ENCODE peak calls at places on chromosomes 3 and 15, in seven cellular contexts. P, C, R, D, Z, Y and A are unnamed samples.

GRCh38 chr3:145383416-145383815 is 777.6 kb downstream of the PLOD2 start:
- DNase-seq in P (no peak), C (no peak), R (no peak), D (no peak), Z (no peak), Y (no peak), A (no peak)

GRCh38 chr3:48446425-48447193 is at the start of gene ATRIP:
- DNase-seq in P (peak), C (peak), R (peak), D (peak), Z (peak), Y (peak), A (peak)

GRCh38 chr3:33882296-33882695 is 83.9 kb downstream of the PDCD6IP start:
- DNase-seq in P (no peak), C (no peak), R (no peak), D (no peak), Z (no peak), Y (no peak), A (no peak)

GRCh38 chr15:43514241-43515057 is 3.0 kb upstream of the MAP1A start:
- DNase-seq in P (peak), C (peak), R (peak), D (peak), Z (peak), Y (peak), A (peak)

GRCh38 chr3:71521940-71522876 is 61.3 kb downstream of the FOXP1 start:
- DNase-seq in P (peak), C (no peak), R (no peak), D (no peak), Z (no peak), Y (no peak), A (no peak)

GRCh38 chr3:66489577-66489976 is 11.2 kb downstream of the LRIG1 start:
- DNase-seq in P (no peak), C (no peak), R (no peak), D (no peak), Z (no peak), Y (no peak), A (no peak)

GRCh38 chr15:90902656-90902995 is 476 bp upstream of the MAN2A2 start:
- DNase-seq in P (no peak), C (no peak), R (no peak), D (no peak), Z (no peak), Y (no peak), A (no peak)

GRCh38 chr15:90451215-90451850 is 63.3 kb downstream of the IQGAP1 start:
- DNase-seq in P (peak), C (peak), R (no peak), D (no peak), Z (no peak), Y (no peak), A (no peak)

GRCh38 chr3:195147649-195148121 is 123.3 kb downstream of the XXYLT1 start:
- DNase-seq in P (no peak), C (peak), R (no peak), D (no peak), Z (peak), Y (peak), A (peak)

GRCh38 chr15:28873006-28873405 is 12.8 kb upstream of the APBA2 start:
- DNase-seq in P (no peak), C (peak), R (no peak), D (no peak), Z (no peak), Y (no peak), A (no peak)

GRCh38 chr3:129992781-129993180 is 18.3 kb downstream of the TRH start:
- DNase-seq in P (peak), C (peak), R (no peak), D (no peak), Z (no peak), Y (no peak), A (no peak)

GRCh38 chr3:139517321-139517720 is 22.2 kb downstream of the RBP1 start:
- DNase-seq in P (no peak), C (no peak), R (no peak), D (no peak), Z (no peak), Y (no peak), A (no peak)

GRCh38 chr3:116259984-116260383 is 185.3 kb downstream of the LSAMP start:
- DNase-seq in P (no peak), C (no peak), R (no peak), D (no peak), Z (no peak), Y (no peak), A (no peak)

GRCh38 chr15:40322531-40323238 is 807 bp upstream of the INAFM2 start:
- DNase-seq in P (no peak), C (peak), R (no peak), D (no peak), Z (no peak), Y (no peak), A (no peak)

GRCh38 chr3:31934866-31935265 is 46.2 kb downstream of the OSBPL10 start:
- DNase-seq in P (peak), C (no peak), R (no peak), D (no peak), Z (no peak), Y (no peak), A (no peak)

GRCh38 chr3:125150525-125151436 is 61.8 kb downstream of the SLC12A8 start:
- DNase-seq in P (peak), C (no peak), R (no peak), D (no peak), Z (no peak), Y (peak), A (no peak)

GRCh38 chr15:77001966-77002365 is 7.0 kb downstream of the PSTPIP1 start:
- DNase-seq in P (no peak), C (no peak), R (no peak), D (no peak), Z (no peak), Y (no peak), A (no peak)

GRCh38 chr3:180294282-180295027 is 257.7 kb upstream of the PEX5L start:
- DNase-seq in P (no peak), C (no peak), R (no peak), D (no peak), Z (no peak), Y (no peak), A (no peak)

GRCh38 chr3:180040966-180041365 is 4.2 kb upstream of the PEX5L start:
- DNase-seq in P (peak), C (no peak), R (no peak), D (no peak), Z (no peak), Y (no peak), A (no peak)

GRCh38 chr3:117036259-117036799 is 326.8 kb downstream of the TUSC7 start:
- DNase-seq in P (no peak), C (peak), R (peak), D (no peak), Z (peak), Y (peak), A (no peak)

GRCh38 chr15:86347245-86347644 is 267.6 kb downstream of the AGBL1 start:
- DNase-seq in P (peak), C (no peak), R (no peak), D (no peak), Z (no peak), Y (no peak), A (no peak)

GRCh38 chr15:82970078-82970686 is 15.8 kb upstream of the RAMAC start:
- DNase-seq in P (no peak), C (no peak), R (no peak), D (no peak), Z (no peak), Y (no peak), A (no peak)

GRCh38 chr3:172846103-172846561 is 95.6 kb downstream of the ECT2 start:
- DNase-seq in P (no peak), C (no peak), R (no peak), D (no peak), Z (no peak), Y (no peak), A (no peak)

GRCh38 chr3:174775603-174776002 is 83.5 kb upstream of the NAALADL2 start:
- DNase-seq in P (no peak), C (no peak), R (no peak), D (no peak), Z (peak), Y (no peak), A (no peak)

GRCh38 chr15:73745073-73745472 is 8.1 kb downstream of the INSYN1 start:
- DNase-seq in P (no peak), C (no peak), R (no peak), D (no peak), Z (no peak), Y (no peak), A (no peak)

GRCh38 chr15:75024102-75024636 is 779 bp downstream of the PPCDC start:
- DNase-seq in P (peak), C (no peak), R (no peak), D (no peak), Z (no peak), Y (no peak), A (no peak)

GRCh38 chr3:181930105-181930504 is 218.4 kb downstream of the SOX2 start:
- DNase-seq in P (no peak), C (no peak), R (no peak), D (no peak), Z (no peak), Y (no peak), A (no peak)

GRCh38 chr3:48180530-48181253 is 7.5 kb downstream of the CDC25A start:
- DNase-seq in P (no peak), C (no peak), R (no peak), D (no peak), Z (no peak), Y (no peak), A (no peak)

GRCh38 chr15:38130739-38131498 is 121.7 kb upstream of the SPRED1 start:
- DNase-seq in P (peak), C (peak), R (peak), D (peak), Z (peak), Y (peak), A (no peak)

GRCh38 chr15:50593761-50594160 is 47.3 kb upstream of the USP50 start:
- DNase-seq in P (no peak), C (no peak), R (no peak), D (no peak), Z (no peak), Y (no peak), A (no peak)

GRCh38 chr15:85623648-85624047 is 171.1 kb downstream of the KLHL25 start:
- DNase-seq in P (peak), C (no peak), R (no peak), D (no peak), Z (no peak), Y (no peak), A (no peak)

GRCh38 chr3:20930034-20930433 is 744.0 kb upstream of the SGO1 start:
- DNase-seq in P (peak), C (no peak), R (no peak), D (no peak), Z (no peak), Y (no peak), A (no peak)

GRCh38 chr3:114418724-114419543 is 125.1 kb downstream of the TIGIT start:
- DNase-seq in P (peak), C (peak), R (no peak), D (no peak), Z (no peak), Y (no peak), A (no peak)

GRCh38 chr15:78171864-78172472 is 22.8 kb downstream of the IDH3A start:
- DNase-seq in P (no peak), C (no peak), R (no peak), D (no peak), Z (no peak), Y (peak), A (no peak)

GRCh38 chr3:174859109-174859735 is at the start of gene NAALADL2:
- DNase-seq in P (peak), C (no peak), R (no peak), D (no peak), Z (no peak), Y (peak), A (no peak)

GRCh38 chr15:69090197-69090948 is 70.1 kb upstream of the GLCE start:
- DNase-seq in P (no peak), C (no peak), R (no peak), D (no peak), Z (no peak), Y (no peak), A (no peak)

GRCh38 chr3:46693897-46694235 is 387 bp upstream of the ALS2CL start:
- DNase-seq in P (no peak), C (peak), R (no peak), D (no peak), Z (no peak), Y (no peak), A (peak)

GRCh38 chr3:46694520-46694919 is 1.0 kb upstream of the ALS2CL start:
- DNase-seq in P (no peak), C (no peak), R (no peak), D (no peak), Z (no peak), Y (no peak), A (no peak)

GRCh38 chr3:46695177-46695961 is 1.9 kb upstream of the ALS2CL start:
- DNase-seq in P (peak), C (no peak), R (peak), D (no peak), Z (peak), Y (peak), A (peak)

GRCh38 chr3:46692566-46692983 is 904 bp downstream of the ALS2CL start:
- DNase-seq in P (peak), C (no peak), R (no peak), D (no peak), Z (no peak), Y (peak), A (no peak)

DNA sequence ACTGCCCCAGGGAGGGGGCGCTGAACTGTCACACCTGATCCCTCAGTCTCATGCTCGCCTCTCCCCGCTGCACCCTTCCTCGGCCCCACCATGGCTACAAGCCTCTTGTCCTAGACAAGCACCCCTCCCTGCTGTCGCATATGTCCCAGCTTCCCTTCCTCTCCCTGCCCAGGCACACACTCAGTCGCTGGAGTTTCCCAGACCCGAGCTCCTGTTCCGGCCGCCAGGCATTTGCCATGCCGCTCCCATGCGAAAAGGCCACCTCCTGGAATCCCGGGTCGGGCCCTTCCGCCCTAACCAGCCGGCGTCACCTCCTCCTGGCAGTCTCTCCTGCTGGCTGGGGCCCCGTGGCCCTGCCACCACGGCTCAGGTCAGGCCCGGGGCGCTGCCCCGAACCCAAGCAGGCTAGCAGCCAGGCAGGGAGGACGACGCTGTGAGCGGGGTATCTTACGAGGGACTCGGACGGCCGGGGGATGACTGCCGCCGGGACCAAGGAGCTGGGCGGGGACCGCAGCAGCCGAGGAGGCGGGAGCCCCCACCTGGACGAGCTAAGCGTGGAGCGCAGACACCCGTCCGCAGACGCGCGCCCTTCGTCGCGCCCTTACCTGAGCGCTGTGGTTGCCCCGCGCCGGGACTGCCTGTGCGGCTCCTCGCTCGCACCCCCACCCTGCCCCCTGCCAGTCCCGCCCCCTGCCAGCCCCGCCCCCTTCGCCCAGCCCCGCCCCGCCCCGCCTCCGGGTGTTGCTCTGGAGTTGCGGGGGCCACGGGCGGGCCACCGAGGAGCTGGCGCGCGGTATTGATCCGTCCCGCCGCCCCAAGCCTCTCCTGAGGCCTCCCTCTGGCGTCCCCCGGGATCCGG is at the start of gene ALS2CL:
- DNase-seq in P (peak), C (peak), R (no peak), D (no peak), Z (peak), Y (peak), A (peak)
- H3K27ac ChIP-seq in P (peak), C (no peak), R (peak), D (peak), Z (peak), Y (peak), A (peak)

DNA sequence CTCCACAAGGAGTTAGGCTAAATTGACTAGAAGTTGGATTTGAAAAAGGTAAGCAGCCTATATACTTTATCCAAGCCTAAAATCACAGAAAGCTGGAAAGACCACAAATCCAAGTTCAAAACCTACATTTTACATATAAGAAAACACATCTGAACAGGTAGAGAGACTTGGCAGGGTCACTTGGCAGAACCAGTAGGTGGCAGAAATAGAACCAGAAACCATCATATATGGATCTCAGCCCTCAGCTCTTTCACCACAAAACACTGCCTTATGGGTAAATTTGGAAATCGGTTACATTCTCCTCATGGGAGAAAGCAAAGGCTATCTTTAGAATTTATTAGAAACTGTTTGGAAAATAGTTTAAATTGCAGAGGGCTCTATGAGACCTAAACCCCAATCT is 44.2 kb downstream of the MKRN2 start:
- DNase-seq in P (peak), C (no peak), R (no peak), D (no peak), Z (no peak), Y (no peak), A (no peak)
- TF ChIP-seq CTCF in P (peak), C (peak), R (no peak), D (no peak), Z (peak), Y (peak), A (no peak)

GRCh38 chr3:35524851-35525250 is 114.5 kb upstream of the ARPP21 start:
- DNase-seq in P (no peak), C (no peak), R (no peak), D (no peak), Z (no peak), Y (no peak), A (no peak)

GRCh38 chr3:35523838-35524237 is 115.5 kb upstream of the ARPP21 start:
- DNase-seq in P (peak), C (no peak), R (no peak), D (no peak), Z (no peak), Y (no peak), A (no peak)

GRCh38 chr3:35522450-35522849 is 116.9 kb upstream of the ARPP21 start:
- DNase-seq in P (no peak), C (no peak), R (no peak), D (no peak), Z (no peak), Y (no peak), A (no peak)

DNA sequence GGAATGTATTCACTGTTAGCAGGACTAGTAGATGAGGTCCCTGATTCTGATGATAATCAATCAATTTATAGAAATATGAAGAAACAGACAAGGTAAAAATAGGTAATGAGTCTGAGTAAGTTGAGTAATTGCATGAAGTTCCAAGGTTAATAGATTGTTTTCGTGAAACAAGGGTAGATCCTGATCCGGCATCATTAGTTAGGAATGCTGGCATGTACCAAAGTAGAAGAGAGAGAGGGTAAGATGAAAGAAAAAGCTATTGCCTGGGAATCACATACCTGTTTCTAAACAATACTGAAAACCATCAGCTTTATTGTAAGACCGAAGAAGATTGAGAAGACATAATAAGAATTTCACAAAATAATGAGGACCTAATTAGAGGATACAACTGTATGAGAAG is 118.1 kb upstream of the ARPP21 start:
- DNase-seq in P (no peak), C (no peak), R (no peak), D (no peak), Z (no peak), Y (no peak), A (no peak)
- H3K27ac ChIP-seq in P (no peak), C (no peak), R (no peak), D (no peak), Z (no peak), Y (no peak), A (no peak)

GRCh38 chr3:112084980-112085697 is 1.1 kb upstream of the C3orf52 start:
- DNase-seq in P (peak), C (no peak), R (no peak), D (no peak), Z (no peak), Y (peak), A (no peak)

GRCh38 chr3:112087746-112088145 is 1.6 kb downstream of the C3orf52 start:
- DNase-seq in P (no peak), C (peak), R (no peak), D (no peak), Z (no peak), Y (peak), A (no peak)

GRCh38 chr3:112086857-112087524 is 802 bp downstream of the C3orf52 start:
- DNase-seq in P (peak), C (peak), R (no peak), D (no peak), Z (no peak), Y (no peak), A (no peak)

GRCh38 chr3:112088944-112089343 is 2.8 kb downstream of the C3orf52 start:
- DNase-seq in P (no peak), C (no peak), R (no peak), D (no peak), Z (no peak), Y (no peak), A (no peak)

DNA sequence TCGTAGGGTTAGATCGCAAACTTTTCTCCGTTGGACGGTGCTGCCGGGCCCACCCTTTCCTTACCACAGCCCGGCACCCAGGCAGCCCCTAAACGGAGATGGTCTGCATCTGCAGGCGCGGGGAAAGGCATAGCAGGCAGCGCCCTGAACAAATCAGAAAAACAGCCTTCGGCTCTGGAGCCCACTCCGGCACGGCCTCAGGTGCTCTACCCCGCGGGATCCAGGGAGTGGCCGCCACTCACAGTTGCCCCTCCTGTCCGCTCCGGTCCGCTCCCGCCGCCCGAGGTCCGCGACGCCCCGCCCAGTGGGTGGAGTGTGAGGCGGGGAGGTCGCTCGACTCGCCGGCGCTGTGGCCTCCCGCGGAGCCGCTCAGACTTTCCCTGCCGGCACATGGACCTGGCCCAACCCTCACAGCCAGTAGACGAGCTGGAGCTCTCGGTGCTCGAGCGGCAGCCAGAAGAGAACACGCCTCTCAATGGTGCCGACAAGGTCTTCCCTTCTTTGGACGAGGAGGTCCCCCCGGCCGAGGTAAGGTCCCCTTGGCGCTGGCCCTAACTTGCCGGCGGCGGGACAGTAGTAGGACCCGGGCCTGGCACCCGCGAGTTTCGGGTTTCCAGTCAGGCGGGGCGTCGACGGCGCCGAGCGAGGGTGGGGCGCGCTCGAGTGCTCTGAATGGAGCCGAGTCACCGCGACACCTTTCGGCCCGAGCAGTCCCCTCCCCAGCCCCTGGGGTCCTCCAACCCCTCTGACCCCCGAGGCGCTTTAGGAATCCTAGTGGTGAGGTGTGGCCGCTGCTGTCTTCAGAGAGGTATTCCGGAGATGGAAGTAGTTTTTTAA is at the start of gene C3orf52:
- DNase-seq in P (peak), C (peak), R (peak), D (peak), Z (peak), Y (peak), A (peak)
- TF ChIP-seq CTCF in P (no peak), C (no peak), R (peak), D (no peak), Z (peak), Y (no peak), A (no peak)

GRCh38 chr3:171446801-171447578 is 13.2 kb downstream of the TNIK start:
- DNase-seq in P (peak), C (no peak), R (no peak), D (no peak), Z (no peak), Y (no peak), A (no peak)
- H3K27ac ChIP-seq in P (peak), C (no peak), R (no peak), D (no peak), Z (no peak), Y (no peak), A (no peak)